ENCODE peak calls at places on chromosomes 12 and 14, in six cellular contexts. One of them, this sample, is unnamed.

GRCh38 chr14:39276579-39277114 is 42.9 kb downstream of the MIA2 start:
- DNase-seq in SIG-M5: no peak
- DNase-seq in upper lobe of right lung: no peak
- DNase-seq in HL-60: no peak
- DNase-seq in T-helper 2 cell: no peak
- DNase-seq in Right ventricle myocardium superior: no peak
- DNase-seq in this sample: no peak

GRCh38 chr12:110107369-110108281 is 16.5 kb upstream of the IFT81 start:
- DNase-seq in T-helper 2 cell: no peak
- DNase-seq in Right ventricle myocardium superior: no peak
- DNase-seq in SIG-M5: no peak
- DNase-seq in upper lobe of right lung: no peak
- DNase-seq in HL-60: no peak
- DNase-seq in this sample: peak; percentile 88

GRCh38 chr12:110349521-110350151 is 53.9 kb downstream of the ANAPC7 start:
- DNase-seq in HL-60: no peak
- DNase-seq in upper lobe of right lung: no peak
- DNase-seq in Right ventricle myocardium superior: no peak
- DNase-seq in SIG-M5: no peak
- DNase-seq in T-helper 2 cell: peak; percentile 18
- DNase-seq in this sample: no peak

GRCh38 chr14:104805326-104805678 is 4.4 kb downstream of the ZBTB42 start:
- DNase-seq in upper lobe of right lung: no peak
- DNase-seq in SIG-M5: no peak
- DNase-seq in HL-60: no peak
- DNase-seq in Right ventricle myocardium superior: no peak
- DNase-seq in T-helper 2 cell: no peak
- DNase-seq in this sample: no peak

GRCh38 chr12:107547421-107547820 is 138.2 kb upstream of the PWP1 start:
- DNase-seq in HL-60: no peak
- DNase-seq in upper lobe of right lung: no peak
- DNase-seq in T-helper 2 cell: no peak
- DNase-seq in SIG-M5: no peak
- DNase-seq in Right ventricle myocardium superior: no peak
- DNase-seq in this sample: no peak

GRCh38 chr12:92138626-92139025 is 7.0 kb downstream of the BTG1 start:
- DNase-seq in upper lobe of right lung: no peak
- DNase-seq in HL-60: no peak
- DNase-seq in SIG-M5: no peak
- DNase-seq in Right ventricle myocardium superior: no peak
- DNase-seq in T-helper 2 cell: no peak
- DNase-seq in this sample: no peak

GRCh38 chr12:13038491-13039161 is 5.6 kb upstream of the FAM234B start:
- DNase-seq in SIG-M5: no peak
- DNase-seq in upper lobe of right lung: no peak
- DNase-seq in T-helper 2 cell: no peak
- DNase-seq in HL-60: no peak
- DNase-seq in Right ventricle myocardium superior: no peak
- DNase-seq in this sample: peak; percentile 77

GRCh38 chr12:113040722-113041168 is 15.8 kb upstream of the DTX1 start:
- DNase-seq in SIG-M5: no peak
- DNase-seq in Right ventricle myocardium superior: peak; percentile 90
- DNase-seq in T-helper 2 cell: no peak
- DNase-seq in upper lobe of right lung: peak; percentile 87
- DNase-seq in HL-60: peak; percentile 72
- DNase-seq in this sample: peak; percentile 72

GRCh38 chr14:66758031-66758613 is 250.2 kb downstream of the GPHN start:
- DNase-seq in Right ventricle myocardium superior: no peak
- DNase-seq in SIG-M5: no peak
- DNase-seq in HL-60: no peak
- DNase-seq in T-helper 2 cell: no peak
- DNase-seq in upper lobe of right lung: no peak
- DNase-seq in this sample: no peak

GRCh38 chr12:132140918-132141841 is 2.9 kb downstream of the DDX51 start:
- DNase-seq in SIG-M5: no peak
- DNase-seq in Right ventricle myocardium superior: no peak
- DNase-seq in HL-60: no peak
- DNase-seq in T-helper 2 cell: no peak
- DNase-seq in upper lobe of right lung: peak; percentile 59
- DNase-seq in this sample: no peak

This sample was measured in AG09309.